ENCODE peak calls at places on chromosomes 5 and 9, in six cellular contexts. O is tibial nerve, Y is A549, S is ovary, U is upper lobe of left lung, T is K562. K is an unnamed sample.

GRCh38 chr5:27316283-27316675 is 277.9 kb upstream of the CDH9 start:
- DNase-seq in O (no peak), Y (peak; percentile 4), S (no peak), U (no peak), T (no peak), K (no peak)

GRCh38 chr5:40677456-40677855 is 2.3 kb upstream of the PTGER4 start:
- DNase-seq in O (no peak), Y (no peak), S (no peak), U (no peak), T (no peak), K (no peak)

GRCh38 chr9:6968271-6968670 is 210.5 kb downstream of the KDM4C start:
- DNase-seq in O (no peak), Y (no peak), S (no peak), U (no peak), T (no peak), K (no peak)

GRCh38 chr5:170854550-170854949 is 7.3 kb upstream of the RANBP17 start:
- DNase-seq in O (no peak), Y (no peak), S (no peak), U (no peak), T (no peak), K (no peak)

GRCh38 chr5:168579987-168580508 is 880 bp upstream of the PANK3 start:
- DNase-seq in O (no peak), Y (no peak), S (no peak), U (no peak), T (no peak), K (no peak)

GRCh38 chr9:7869340-7869739 is 69.8 kb upstream of the DMAC1 start:
- DNase-seq in O (no peak), Y (no peak), S (no peak), U (no peak), T (no peak), K (no peak)

GRCh38 chr9:120855827-120856636 is 13.3 kb upstream of the PSMD5 start:
- DNase-seq in O (no peak), Y (no peak), S (no peak), U (no peak), T (peak; percentile 57), K (no peak)

GRCh38 chr9:35448511-35448910 is 41.4 kb upstream of the RUSC2 start:
- DNase-seq in O (no peak), Y (no peak), S (no peak), U (no peak), T (no peak), K (no peak)

GRCh38 chr5:91937121-91937520 is 554.0 kb upstream of the ARRDC3 start:
- DNase-seq in O (no peak), Y (no peak), S (no peak), U (no peak), T (no peak), K (no peak)

GRCh38 chr5:9544502-9545300 is 1.2 kb downstream of the SEMA5A start:
- DNase-seq in O (peak; percentile 76), Y (peak; percentile 59), S (peak; percentile 71), U (peak; percentile 95), T (peak; percentile 70), K (peak; percentile 92)

GRCh38 chr5:178453224-178453623 is 137.0 kb downstream of the COL23A1 start:
- DNase-seq in O (no peak), Y (no peak), S (no peak), U (no peak), T (peak; percentile 44), K (no peak)

GRCh38 chr5:83583859-83584258 is 112.3 kb downstream of the VCAN start:
- DNase-seq in O (no peak), Y (no peak), S (no peak), U (no peak), T (no peak), K (no peak)

GRCh38 chr5:29262683-29263082 is 1930.8 kb upstream of the CDH6 start:
- DNase-seq in O (no peak), Y (peak; percentile 83), S (no peak), U (no peak), T (no peak), K (no peak)

GRCh38 chr5:31393126-31393525 is 138.8 kb downstream of the DROSHA start:
- DNase-seq in O (no peak), Y (no peak), S (no peak), U (no peak), T (no peak), K (no peak)

GRCh38 chr5:50440651-50441478 is at the start of gene EMB:
- DNase-seq in O (no peak), Y (peak; percentile 63), S (no peak), U (peak; percentile 90), T (no peak), K (peak; percentile 62)

GRCh38 chr5:59173568-59173967 is 590.7 kb downstream of the RAB3C start:
- DNase-seq in O (no peak), Y (peak; percentile 48), S (no peak), U (no peak), T (no peak), K (no peak)

DNA sequence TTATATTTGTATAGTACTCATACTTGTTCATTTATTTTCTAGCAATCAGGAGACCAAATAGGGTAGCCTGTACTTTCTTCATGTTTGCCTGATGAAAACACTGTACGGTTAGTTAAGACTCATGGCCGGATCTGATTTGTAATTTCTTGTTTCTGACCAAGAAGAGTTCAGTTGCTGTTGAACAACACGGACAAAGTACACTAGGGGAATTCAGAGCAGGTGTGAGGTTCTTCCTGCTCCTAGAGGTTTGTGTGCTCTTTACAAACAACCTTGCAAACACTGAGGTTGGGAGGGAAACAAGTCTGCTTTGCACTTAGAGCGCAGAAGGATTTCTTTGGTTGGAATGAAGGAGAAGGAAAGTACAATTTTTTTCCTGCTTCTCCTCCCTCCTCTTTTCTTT is 69.7 kb downstream of the TRIO start:
- DNase-seq in O (no peak), Y (peak; percentile 43), S (no peak), U (no peak), T (no peak), K (no peak)
- TF ChIP-seq EP300 in O (no peak), Y (no peak), S (no peak), U (no peak), T (no peak), K (no peak)

DNA sequence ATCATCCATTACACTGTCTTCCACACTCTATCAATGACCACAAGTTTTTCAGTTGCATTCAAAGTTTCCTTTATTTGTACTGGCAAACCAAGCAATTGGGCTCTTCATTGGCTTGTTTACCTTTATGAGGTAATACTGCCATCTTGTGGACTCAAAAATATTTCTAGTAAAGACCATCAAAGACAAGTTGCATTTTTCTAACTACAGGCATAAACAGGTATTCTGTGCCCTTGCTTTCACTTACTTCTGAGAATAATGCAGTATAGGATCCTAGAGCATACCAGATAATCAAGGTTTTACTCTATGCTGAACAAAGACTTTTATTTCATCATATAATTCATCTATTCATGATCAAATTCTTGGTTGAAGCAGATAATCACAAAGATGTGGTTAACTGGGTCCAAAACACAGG is 173.7 kb upstream of the POU5F2 start:
- DNase-seq in O (no peak), Y (peak; percentile 51), S (no peak), U (no peak), T (peak; percentile 5), K (no peak)
- H3K9me3 ChIP-seq in O (no peaks in the 10 kb centered on the region), Y (no peaks in the 10 kb centered on the region), S (no peaks in the 10 kb centered on the region), U (no peaks in the 10 kb centered on the region), T (no peaks in the 10 kb centered on the region), K (no peaks in the 10 kb centered on the region)

GRCh38 chr9:94135222-94135621 is 51.0 kb downstream of the PTPDC1 start:
- DNase-seq in O (peak; percentile 33), Y (no peak), S (no peak), U (no peak), T (no peak), K (peak; percentile 86)
- TF ChIP-seq EP300 in O (peak; percentile 98), Y (no peak), S (peak; percentile 87), U (peak; percentile 97), T (no peak), K (peak; percentile 99)

DNA sequence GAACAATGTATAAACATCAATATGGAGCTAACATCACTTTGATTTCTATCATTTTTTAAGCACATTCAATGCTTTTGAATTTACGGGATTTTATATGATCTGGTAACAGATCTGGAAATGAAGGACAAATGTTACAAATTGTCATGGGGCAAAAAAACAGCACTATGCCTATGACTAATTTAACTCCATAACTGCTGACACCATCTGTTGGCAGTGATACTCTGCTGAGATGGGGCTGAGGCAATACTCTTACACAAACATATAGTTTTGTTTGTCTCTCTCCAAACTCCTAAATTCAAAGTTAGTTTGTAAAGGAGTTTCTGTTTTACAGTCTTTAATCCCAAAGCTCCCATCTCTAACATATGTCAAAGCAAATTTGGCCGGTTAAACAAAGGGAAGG is 132.5 kb upstream of the FER start:
- DNase-seq in O (no peak), Y (no peak), S (no peak), U (no peak), T (no peak), K (no peak)
- H3K9me3 ChIP-seq in O (no peaks in the 10 kb centered on the region), Y (no peaks in the 10 kb centered on the region), S (no peaks in the 10 kb centered on the region), U (no peaks in the 10 kb centered on the region), T (no peaks in the 10 kb centered on the region), K (no peaks in the 10 kb centered on the region)

GRCh38 chr9:110128664-110129329 is 79.2 kb downstream of the C9orf152 start:
- DNase-seq in O (no peak), Y (no peak), S (no peak), U (no peak), T (no peak), K (no peak)
- TF ChIP-seq EP300 in O (no peak), Y (no peak), S (no peak), U (no peak), T (no peak), K (no peak)

GRCh38 chr5:42785756-42786155 is 25.9 kb downstream of the SELENOP start:
- DNase-seq in O (no peak), Y (no peak), S (no peak), U (no peak), T (no peak), K (no peak)

GRCh38 chr5:42787845-42788244 is 23.8 kb downstream of the SELENOP start:
- DNase-seq in O (no peak), Y (no peak), S (no peak), U (no peak), T (no peak), K (no peak)

GRCh38 chr5:42787073-42787472 is 24.6 kb downstream of the SELENOP start:
- DNase-seq in O (no peak), Y (no peak), S (no peak), U (no peak), T (no peak), K (no peak)

GRCh38 chr5:42791151-42791550 is 20.5 kb downstream of the SELENOP start:
- DNase-seq in O (no peak), Y (no peak), S (no peak), U (no peak), T (no peak), K (no peak)
- H3K9me3 ChIP-seq in O (peaks cover 6% of the 10 kb centered on the region), Y (peaks cover 4% of the 10 kb centered on the region), S (no peaks in the 10 kb centered on the region), U (peaks cover 13% of the 10 kb centered on the region), T (no peaks in the 10 kb centered on the region), K (no peaks in the 10 kb centered on the region)

GRCh38 chr5:151618907-151619306 is 27.8 kb upstream of the FAT2 start:
- DNase-seq in O (no peak), Y (no peak), S (no peak), U (no peak), T (no peak), K (no peak)
- TF ChIP-seq EP300 in O (no peak), Y (no peak), S (no peak), U (no peak), T (no peak), K (no peak)

GRCh38 chr5:6905883-6906282 is 192.7 kb downstream of the TENT4A start:
- DNase-seq in O (no peak), Y (peak; percentile 8), S (no peak), U (no peak), T (no peak), K (no peak)
- H3K9me3 ChIP-seq in O (no peaks in the 10 kb centered on the region), Y (no peaks in the 10 kb centered on the region), S (no peaks in the 10 kb centered on the region), U (no peaks in the 10 kb centered on the region), T (no peaks in the 10 kb centered on the region), K (no peaks in the 10 kb centered on the region)